ENCODE peak calls at places on chromosomes 5 and 9, in seven cellular contexts. One of them, this sample, is unnamed.

GRCh38 chr9:14212116-14212515 is 101.8 kb downstream of the NFIB start:
- DNase-seq in trophoblast cell: no peak
- DNase-seq in H1: no peak
- DNase-seq in mesendoderm: no peak
- DNase-seq in IMR-90: peak; percentile 73
- DNase-seq in neuronal stem cell: no peak
- DNase-seq in mesenchymal stem cell: peak; percentile 29
- DNase-seq in this sample: no peak

GRCh38 chr9:37422289-37423104 is at the start of gene GRHPR:
- DNase-seq in H1: no peak
- DNase-seq in trophoblast cell: peak; percentile 97
- DNase-seq in IMR-90: peak; percentile 58
- DNase-seq in mesendoderm: peak; percentile 76
- DNase-seq in neuronal stem cell: peak; percentile 70
- DNase-seq in mesenchymal stem cell: peak; percentile 83
- DNase-seq in this sample: peak; percentile 78

GRCh38 chr9:10875752-10876151 is 262.9 kb upstream of the PTPRD start:
- DNase-seq in H1: no peak
- DNase-seq in neuronal stem cell: no peak
- DNase-seq in IMR-90: no peak
- DNase-seq in mesenchymal stem cell: peak; percentile 57
- DNase-seq in trophoblast cell: no peak
- DNase-seq in mesendoderm: no peak
- DNase-seq in this sample: no peak

GRCh38 chr9:131235480-131235851 is 40.8 kb downstream of the FAM78A start:
- DNase-seq in H1: no peak
- DNase-seq in mesendoderm: no peak
- DNase-seq in mesenchymal stem cell: no peak
- DNase-seq in trophoblast cell: no peak
- DNase-seq in IMR-90: no peak
- DNase-seq in neuronal stem cell: no peak
- DNase-seq in this sample: no peak

GRCh38 chr5:51384281-51384840 is 1.1 kb downstream of the ISL1 start:
- DNase-seq in mesenchymal stem cell: peak; percentile 50
- DNase-seq in H1: no peak
- DNase-seq in trophoblast cell: peak; percentile 68
- DNase-seq in IMR-90: no peak
- DNase-seq in mesendoderm: no peak
- DNase-seq in neuronal stem cell: peak; percentile 6
- DNase-seq in this sample: no peak

GRCh38 chr5:63401434-63402046 is 560.7 kb downstream of the HTR1A start:
- DNase-seq in mesenchymal stem cell: peak; percentile 45
- DNase-seq in trophoblast cell: peak; percentile 74
- DNase-seq in neuronal stem cell: peak; percentile 68
- DNase-seq in H1: no peak
- DNase-seq in mesendoderm: peak; percentile 78
- DNase-seq in IMR-90: peak; percentile 8
- DNase-seq in this sample: peak; percentile 67

GRCh38 chr9:14441976-14442651 is 128.2 kb upstream of the NFIB start:
- DNase-seq in neuronal stem cell: no peak
- DNase-seq in H1: no peak
- DNase-seq in trophoblast cell: peak; percentile 73
- DNase-seq in IMR-90: peak; percentile 5
- DNase-seq in mesendoderm: peak; percentile 79
- DNase-seq in mesenchymal stem cell: no peak
- DNase-seq in this sample: peak; percentile 71

GRCh38 chr5:157451806-157452205 is 8.2 kb upstream of the NIPAL4 start:
- DNase-seq in neuronal stem cell: no peak
- DNase-seq in H1: no peak
- DNase-seq in IMR-90: no peak
- DNase-seq in mesenchymal stem cell: no peak
- DNase-seq in trophoblast cell: no peak
- DNase-seq in mesendoderm: peak; percentile 63
- DNase-seq in this sample: peak; percentile 28

GRCh38 chr9:128702949-128703615 is 779 bp downstream of the PKN3 start:
- DNase-seq in IMR-90: no peak
- DNase-seq in trophoblast cell: no peak
- DNase-seq in H1: no peak
- DNase-seq in mesenchymal stem cell: peak; percentile 33
- DNase-seq in neuronal stem cell: peak; percentile 50
- DNase-seq in mesendoderm: peak; percentile 69
- DNase-seq in this sample: peak; percentile 63

GRCh38 chr5:102049517-102049916 is 246.6 kb downstream of the SLCO4C1 start:
- DNase-seq in mesendoderm: no peak
- DNase-seq in IMR-90: no peak
- DNase-seq in trophoblast cell: no peak
- DNase-seq in neuronal stem cell: no peak
- DNase-seq in H1: no peak
- DNase-seq in mesenchymal stem cell: peak; percentile 2
- DNase-seq in this sample: no peak

GRCh38 chr5:102223542-102224444 is 72.3 kb downstream of the SLCO4C1 start:
- DNase-seq in H1: no peak
- DNase-seq in trophoblast cell: peak; percentile 86
- DNase-seq in IMR-90: peak; percentile 2
- DNase-seq in mesendoderm: peak; percentile 57
- DNase-seq in mesenchymal stem cell: peak; percentile 54
- DNase-seq in neuronal stem cell: peak; percentile 32
- DNase-seq in this sample: no peak

GRCh38 chr9:130433168-130433946 is 11.4 kb upstream of the ASS1 start:
- DNase-seq in neuronal stem cell: peak; percentile 64
- DNase-seq in IMR-90: peak; percentile 39
- DNase-seq in trophoblast cell: peak; percentile 70
- DNase-seq in mesenchymal stem cell: peak; percentile 67
- DNase-seq in H1: no peak
- DNase-seq in mesendoderm: peak; percentile 69
- DNase-seq in this sample: peak; percentile 79

GRCh38 chr9:6955251-6955921 is 197.6 kb downstream of the KDM4C start:
- DNase-seq in mesenchymal stem cell: peak; percentile 64
- DNase-seq in neuronal stem cell: peak; percentile 48
- DNase-seq in mesendoderm: peak; percentile 13
- DNase-seq in IMR-90: peak; percentile 77
- DNase-seq in trophoblast cell: no peak
- DNase-seq in H1: no peak
- DNase-seq in this sample: no peak

GRCh38 chr9:97292200-97292599 is 15.3 kb upstream of the CCDC180 start:
- DNase-seq in IMR-90: no peak
- DNase-seq in H1: no peak
- DNase-seq in mesenchymal stem cell: no peak
- DNase-seq in neuronal stem cell: no peak
- DNase-seq in trophoblast cell: no peak
- DNase-seq in mesendoderm: no peak
- DNase-seq in this sample: no peak

GRCh38 chr5:79111960-79112702 is 522 bp downstream of the BHMT start:
- DNase-seq in mesenchymal stem cell: no peak
- DNase-seq in H1: no peak
- DNase-seq in IMR-90: no peak
- DNase-seq in mesendoderm: no peak
- DNase-seq in neuronal stem cell: no peak
- DNase-seq in trophoblast cell: no peak
- DNase-seq in this sample: peak; percentile 33

GRCh38 chr5:136079195-136079985 is 50.6 kb downstream of the TGFBI start:
- DNase-seq in mesenchymal stem cell: peak; percentile 29
- DNase-seq in trophoblast cell: no peak
- DNase-seq in H1: no peak
- DNase-seq in mesendoderm: peak; percentile 70
- DNase-seq in neuronal stem cell: no peak
- DNase-seq in IMR-90: no peak
- DNase-seq in this sample: peak; percentile 74

GRCh38 chr5:142680605-142681259 is 5.2 kb downstream of the FGF1 start:
- DNase-seq in H1: no peak
- DNase-seq in neuronal stem cell: no peak
- DNase-seq in trophoblast cell: peak; percentile 87
- DNase-seq in IMR-90: peak; percentile 76
- DNase-seq in mesenchymal stem cell: peak; percentile 36
- DNase-seq in mesendoderm: peak; percentile 70
- DNase-seq in this sample: no peak

GRCh38 chr9:12469084-12469483 is 224.1 kb upstream of the TYRP1 start:
- DNase-seq in H1: no peak
- DNase-seq in neuronal stem cell: no peak
- DNase-seq in trophoblast cell: no peak
- DNase-seq in IMR-90: no peak
- DNase-seq in mesendoderm: peak; percentile 2
- DNase-seq in mesenchymal stem cell: peak; percentile 31
- DNase-seq in this sample: no peak

GRCh38 chr9:101063192-101063591 is 34.7 kb downstream of the PLPPR1 start:
- DNase-seq in mesenchymal stem cell: no peak
- DNase-seq in mesendoderm: no peak
- DNase-seq in trophoblast cell: no peak
- DNase-seq in H1: no peak
- DNase-seq in IMR-90: no peak
- DNase-seq in neuronal stem cell: no peak
- DNase-seq in this sample: no peak

GRCh38 chr5:127428748-127429147 is 88.7 kb upstream of the PRRC1 start:
- DNase-seq in mesendoderm: peak; percentile 79
- DNase-seq in IMR-90: no peak
- DNase-seq in trophoblast cell: no peak
- DNase-seq in mesenchymal stem cell: no peak
- DNase-seq in H1: no peak
- DNase-seq in neuronal stem cell: no peak
- DNase-seq in this sample: no peak

GRCh38 chr5:6773342-6774035 is 60.3 kb downstream of the TENT4A start:
- DNase-seq in mesendoderm: no peak
- DNase-seq in neuronal stem cell: no peak
- DNase-seq in H1: no peak
- DNase-seq in IMR-90: no peak
- DNase-seq in mesenchymal stem cell: no peak
- DNase-seq in trophoblast cell: no peak
- DNase-seq in this sample: no peak
- H3K23ac ChIP-seq in mesendoderm: no peak overlapping the region
- H3K23ac ChIP-seq in neuronal stem cell: no peak overlapping the region
- H3K23ac ChIP-seq in H1: no peak overlapping the region
- H3K23ac ChIP-seq in IMR-90: no peak overlapping the region
- H3K23ac ChIP-seq in mesenchymal stem cell: no peak overlapping the region
- H3K23ac ChIP-seq in trophoblast cell: no peak overlapping the region
- H3K23ac ChIP-seq in this sample: no peak overlapping the region

GRCh38 chr5:56587381-56588124 is 227.8 kb upstream of the MAP3K1 start:
- DNase-seq in mesenchymal stem cell: no peak
- DNase-seq in trophoblast cell: no peak
- DNase-seq in IMR-90: no peak
- DNase-seq in neuronal stem cell: no peak
- DNase-seq in mesendoderm: no peak
- DNase-seq in H1: no peak
- DNase-seq in this sample: no peak

GRCh38 chr5:56588636-56589485 is 226.5 kb upstream of the MAP3K1 start:
- DNase-seq in mesendoderm: peak; percentile 62
- DNase-seq in neuronal stem cell: peak; percentile 51
- DNase-seq in mesenchymal stem cell: no peak
- DNase-seq in trophoblast cell: no peak
- DNase-seq in IMR-90: no peak
- DNase-seq in H1: no peak
- DNase-seq in this sample: peak; percentile 59

GRCh38 chr5:56585973-56586740 is 229.2 kb upstream of the MAP3K1 start:
- DNase-seq in mesenchymal stem cell: no peak
- DNase-seq in mesendoderm: no peak
- DNase-seq in neuronal stem cell: peak; percentile 61
- DNase-seq in IMR-90: peak; percentile 10
- DNase-seq in trophoblast cell: no peak
- DNase-seq in H1: no peak
- DNase-seq in this sample: no peak

GRCh38 chr5:56588125-56588516 is 227.2 kb upstream of the MAP3K1 start:
- DNase-seq in mesenchymal stem cell: no peak
- DNase-seq in H1: no peak
- DNase-seq in trophoblast cell: no peak
- DNase-seq in neuronal stem cell: no peak
- DNase-seq in mesendoderm: no peak
- DNase-seq in IMR-90: no peak
- DNase-seq in this sample: no peak

GRCh38 chr5:56585466-56585865 is 229.9 kb upstream of the MAP3K1 start:
- DNase-seq in mesendoderm: no peak
- DNase-seq in neuronal stem cell: no peak
- DNase-seq in mesenchymal stem cell: peak; percentile 39
- DNase-seq in H1: no peak
- DNase-seq in IMR-90: peak; percentile 63
- DNase-seq in trophoblast cell: no peak
- DNase-seq in this sample: no peak
- H2BK5ac ChIP-seq in mesendoderm: no peak overlapping the region
- H2BK5ac ChIP-seq in neuronal stem cell: no peak overlapping the region
- H2BK5ac ChIP-seq in mesenchymal stem cell: no peak overlapping the region
- H2BK5ac ChIP-seq in H1: no peak overlapping the region
- H2BK5ac ChIP-seq in IMR-90: no peak overlapping the region
- H2BK5ac ChIP-seq in trophoblast cell: no peak overlapping the region
- H2BK5ac ChIP-seq in this sample: no peak overlapping the region

GRCh38 chr9:121118266-121118665 is 43.5 kb downstream of the CNTRL start:
- DNase-seq in mesenchymal stem cell: no peak
- DNase-seq in neuronal stem cell: no peak
- DNase-seq in mesendoderm: no peak
- DNase-seq in H1: no peak
- DNase-seq in trophoblast cell: no peak
- DNase-seq in IMR-90: no peak
- DNase-seq in this sample: no peak
- H3K23ac ChIP-seq in mesenchymal stem cell: no peak overlapping the region
- H3K23ac ChIP-seq in neuronal stem cell: no peak overlapping the region
- H3K23ac ChIP-seq in mesendoderm: no peak overlapping the region
- H3K23ac ChIP-seq in H1: no peak overlapping the region
- H3K23ac ChIP-seq in trophoblast cell: no peak overlapping the region
- H3K23ac ChIP-seq in IMR-90: no peak overlapping the region
- H3K23ac ChIP-seq in this sample: no peak overlapping the region

DNA sequence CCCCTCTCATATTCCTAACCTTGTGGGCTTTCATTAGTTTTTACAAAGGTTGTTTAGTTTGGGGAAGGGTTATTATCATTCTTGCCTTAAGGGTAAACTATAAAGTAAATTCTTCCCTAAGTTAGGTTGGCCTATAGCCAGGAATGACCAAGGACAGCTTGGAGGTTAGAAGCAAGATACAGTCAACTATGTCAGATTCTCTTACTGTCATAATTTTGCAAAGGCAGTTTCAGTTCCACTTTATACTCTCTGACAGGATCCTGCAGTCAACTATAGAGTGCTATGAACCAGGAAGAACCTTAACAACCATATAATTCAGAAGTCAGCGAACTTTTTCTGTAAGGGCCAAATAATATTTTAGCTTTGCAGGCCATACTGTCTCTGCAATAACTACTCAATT is 82.7 kb upstream of the CCNG1 start:
- DNase-seq in IMR-90: no peak
- DNase-seq in trophoblast cell: peak; percentile 6
- DNase-seq in mesendoderm: no peak
- DNase-seq in H1: no peak
- DNase-seq in mesenchymal stem cell: no peak
- DNase-seq in neuronal stem cell: no peak
- DNase-seq in this sample: no peak
- H2BK5ac ChIP-seq in IMR-90: no peak overlapping the region
- H2BK5ac ChIP-seq in trophoblast cell: no peak overlapping the region
- H2BK5ac ChIP-seq in mesendoderm: no peak overlapping the region
- H2BK5ac ChIP-seq in H1: no peak overlapping the region
- H2BK5ac ChIP-seq in mesenchymal stem cell: no peak overlapping the region
- H2BK5ac ChIP-seq in neuronal stem cell: no peak overlapping the region
- H2BK5ac ChIP-seq in this sample: no peak overlapping the region